ENCODE peak calls at places on chromosomes 3 and 15, in seven cellular contexts. One of them, this sample, is unnamed.

GRCh38 chr3:74089854-74090253 is 465.1 kb upstream of the PDZRN3 start:
- DNase-seq in fibroblast of the aortic adventitia: no peak
- DNase-seq in coronary artery: no peak
- DNase-seq in dorsolateral prefrontal cortex: no peak
- DNase-seq in sigmoid colon: no peak
- DNase-seq in spleen: no peak
- DNase-seq in ovary: no peak
- DNase-seq in this sample: no peak

GRCh38 chr3:128489860-128490649 is 2.9 kb downstream of the GATA2 start:
- DNase-seq in dorsolateral prefrontal cortex: peak; percentile 29
- DNase-seq in coronary artery: no peak
- DNase-seq in spleen: peak; percentile 81
- DNase-seq in sigmoid colon: peak; percentile 62
- DNase-seq in ovary: no peak
- DNase-seq in fibroblast of the aortic adventitia: peak; percentile 49
- DNase-seq in this sample: no peak

GRCh38 chr15:84624359-84624758 is 23.6 kb downstream of the ZSCAN2 start:
- DNase-seq in ovary: no peak
- DNase-seq in fibroblast of the aortic adventitia: no peak
- DNase-seq in spleen: no peak
- DNase-seq in coronary artery: no peak
- DNase-seq in dorsolateral prefrontal cortex: no peak
- DNase-seq in sigmoid colon: no peak
- DNase-seq in this sample: no peak

GRCh38 chr15:68252925-68253534 is 23.5 kb upstream of the CLN6 start:
- DNase-seq in ovary: peak; percentile 57
- DNase-seq in fibroblast of the aortic adventitia: peak; percentile 92
- DNase-seq in sigmoid colon: no peak
- DNase-seq in dorsolateral prefrontal cortex: no peak
- DNase-seq in coronary artery: no peak
- DNase-seq in spleen: no peak
- DNase-seq in this sample: no peak

GRCh38 chr3:146177072-146177936 is 16.3 kb upstream of the PLOD2 start:
- DNase-seq in ovary: no peak
- DNase-seq in dorsolateral prefrontal cortex: no peak
- DNase-seq in fibroblast of the aortic adventitia: no peak
- DNase-seq in coronary artery: no peak
- DNase-seq in sigmoid colon: peak; percentile 73
- DNase-seq in spleen: no peak
- DNase-seq in this sample: no peak

GRCh38 chr3:124032351-124032880 is 40.5 kb upstream of the ROPN1 start:
- DNase-seq in fibroblast of the aortic adventitia: peak; percentile 2
- DNase-seq in ovary: peak; percentile 45
- DNase-seq in sigmoid colon: peak; percentile 73
- DNase-seq in spleen: no peak
- DNase-seq in dorsolateral prefrontal cortex: no peak
- DNase-seq in coronary artery: peak; percentile 80
- DNase-seq in this sample: no peak

GRCh38 chr3:174132006-174132405 is 727.1 kb upstream of the NAALADL2 start:
- DNase-seq in dorsolateral prefrontal cortex: no peak
- DNase-seq in fibroblast of the aortic adventitia: peak; percentile 15
- DNase-seq in sigmoid colon: no peak
- DNase-seq in ovary: no peak
- DNase-seq in spleen: no peak
- DNase-seq in coronary artery: no peak
- DNase-seq in this sample: no peak

GRCh38 chr3:52533623-52534280 is at the start of gene NT5DC2:
- DNase-seq in ovary: peak; percentile 76
- DNase-seq in spleen: peak; percentile 86
- DNase-seq in fibroblast of the aortic adventitia: peak; percentile 44
- DNase-seq in dorsolateral prefrontal cortex: no peak
- DNase-seq in coronary artery: peak; percentile 82
- DNase-seq in sigmoid colon: peak; percentile 86
- DNase-seq in this sample: peak; percentile 90

GRCh38 chr15:99092554-99093172 is 12.2 kb upstream of the SYNM start:
- DNase-seq in spleen: no peak
- DNase-seq in coronary artery: no peak
- DNase-seq in dorsolateral prefrontal cortex: no peak
- DNase-seq in sigmoid colon: no peak
- DNase-seq in ovary: no peak
- DNase-seq in fibroblast of the aortic adventitia: no peak
- DNase-seq in this sample: no peak

GRCh38 chr15:47885921-47886320 is 168.6 kb downstream of the SEMA6D start:
- DNase-seq in sigmoid colon: no peak
- DNase-seq in fibroblast of the aortic adventitia: peak; percentile 12
- DNase-seq in dorsolateral prefrontal cortex: no peak
- DNase-seq in coronary artery: no peak
- DNase-seq in ovary: no peak
- DNase-seq in spleen: no peak
- DNase-seq in this sample: no peak

GRCh38 chr3:45994661-45995369 is 809 bp downstream of the FYCO1 start:
- DNase-seq in fibroblast of the aortic adventitia: no peak
- DNase-seq in ovary: no peak
- DNase-seq in dorsolateral prefrontal cortex: no peak
- DNase-seq in spleen: peak; percentile 76
- DNase-seq in sigmoid colon: peak; percentile 67
- DNase-seq in coronary artery: no peak
- DNase-seq in this sample: no peak

GRCh38 chr3:25040739-25041138 is 387.3 kb upstream of the RARB start:
- DNase-seq in coronary artery: no peak
- DNase-seq in dorsolateral prefrontal cortex: no peak
- DNase-seq in fibroblast of the aortic adventitia: no peak
- DNase-seq in sigmoid colon: no peak
- DNase-seq in spleen: no peak
- DNase-seq in ovary: no peak
- DNase-seq in this sample: no peak

GRCh38 chr3:169264711-169265110 is 398.8 kb downstream of the MECOM start:
- DNase-seq in fibroblast of the aortic adventitia: peak; percentile 62
- DNase-seq in coronary artery: no peak
- DNase-seq in dorsolateral prefrontal cortex: no peak
- DNase-seq in spleen: no peak
- DNase-seq in sigmoid colon: no peak
- DNase-seq in ovary: no peak
- DNase-seq in this sample: no peak

GRCh38 chr3:115999598-115999997 is 376.3 kb downstream of the GAP43 start:
- DNase-seq in sigmoid colon: no peak
- DNase-seq in fibroblast of the aortic adventitia: no peak
- DNase-seq in ovary: no peak
- DNase-seq in coronary artery: no peak
- DNase-seq in spleen: no peak
- DNase-seq in dorsolateral prefrontal cortex: no peak
- DNase-seq in this sample: no peak

GRCh38 chr15:38002883-38003477 is 68.5 kb downstream of the TMCO5A start:
- DNase-seq in coronary artery: peak; percentile 72
- DNase-seq in fibroblast of the aortic adventitia: peak; percentile 88
- DNase-seq in spleen: no peak
- DNase-seq in ovary: no peak
- DNase-seq in dorsolateral prefrontal cortex: peak; percentile 68
- DNase-seq in sigmoid colon: no peak
- DNase-seq in this sample: no peak

GRCh38 chr3:193915613-193916012 is 220.3 kb upstream of the HES1 start:
- DNase-seq in spleen: no peak
- DNase-seq in sigmoid colon: no peak
- DNase-seq in coronary artery: no peak
- DNase-seq in fibroblast of the aortic adventitia: no peak
- DNase-seq in ovary: no peak
- DNase-seq in dorsolateral prefrontal cortex: no peak
- DNase-seq in this sample: peak; percentile 17

GRCh38 chr3:177262396-177262795 is 65.1 kb upstream of the TBL1XR1 start:
- DNase-seq in dorsolateral prefrontal cortex: no peak
- DNase-seq in ovary: no peak
- DNase-seq in spleen: no peak
- DNase-seq in fibroblast of the aortic adventitia: no peak
- DNase-seq in sigmoid colon: no peak
- DNase-seq in coronary artery: no peak
- DNase-seq in this sample: peak; percentile 83

GRCh38 chr3:42544492-42545283 is 37.1 kb downstream of the SEC22C start:
- DNase-seq in dorsolateral prefrontal cortex: no peak
- DNase-seq in ovary: no peak
- DNase-seq in coronary artery: peak; percentile 90
- DNase-seq in spleen: no peak
- DNase-seq in fibroblast of the aortic adventitia: no peak
- DNase-seq in sigmoid colon: peak; percentile 59
- DNase-seq in this sample: no peak

GRCh38 chr3:147921044-147921443 is 511.9 kb downstream of the ZIC1 start:
- DNase-seq in coronary artery: no peak
- DNase-seq in ovary: no peak
- DNase-seq in dorsolateral prefrontal cortex: no peak
- DNase-seq in sigmoid colon: no peak
- DNase-seq in fibroblast of the aortic adventitia: peak; percentile 27
- DNase-seq in spleen: no peak
- DNase-seq in this sample: no peak

GRCh38 chr3:99240700-99241099 is 339.2 kb upstream of the DCBLD2 start:
- DNase-seq in spleen: no peak
- DNase-seq in fibroblast of the aortic adventitia: no peak
- DNase-seq in ovary: no peak
- DNase-seq in sigmoid colon: no peak
- DNase-seq in dorsolateral prefrontal cortex: no peak
- DNase-seq in coronary artery: no peak
- DNase-seq in this sample: no peak

GRCh38 chr3:38264779-38265178 is 833 bp upstream of the SLC22A13 start:
- DNase-seq in dorsolateral prefrontal cortex: no peak
- DNase-seq in spleen: no peak
- DNase-seq in ovary: no peak
- DNase-seq in coronary artery: no peak
- DNase-seq in fibroblast of the aortic adventitia: no peak
- DNase-seq in sigmoid colon: no peak
- DNase-seq in this sample: no peak

GRCh38 chr3:20194793-20195460 is 8.9 kb upstream of the SGO1 start:
- DNase-seq in spleen: no peak
- DNase-seq in fibroblast of the aortic adventitia: peak; percentile 16
- DNase-seq in coronary artery: no peak
- DNase-seq in dorsolateral prefrontal cortex: no peak
- DNase-seq in sigmoid colon: no peak
- DNase-seq in ovary: no peak
- DNase-seq in this sample: no peak

GRCh38 chr3:32937331-32937730 is 14.1 kb upstream of the CCR4 start:
- DNase-seq in ovary: no peak
- DNase-seq in coronary artery: no peak
- DNase-seq in spleen: no peak
- DNase-seq in sigmoid colon: no peak
- DNase-seq in dorsolateral prefrontal cortex: no peak
- DNase-seq in fibroblast of the aortic adventitia: no peak
- DNase-seq in this sample: no peak

GRCh38 chr3:153442386-153442785 is 280.4 kb downstream of the RAP2B start:
- DNase-seq in dorsolateral prefrontal cortex: no peak
- DNase-seq in ovary: no peak
- DNase-seq in fibroblast of the aortic adventitia: no peak
- DNase-seq in sigmoid colon: no peak
- DNase-seq in spleen: no peak
- DNase-seq in coronary artery: no peak
- DNase-seq in this sample: no peak

GRCh38 chr3:153442799-153443487 is 280.9 kb downstream of the RAP2B start:
- DNase-seq in coronary artery: no peak
- DNase-seq in fibroblast of the aortic adventitia: no peak
- DNase-seq in spleen: no peak
- DNase-seq in dorsolateral prefrontal cortex: no peak
- DNase-seq in ovary: no peak
- DNase-seq in sigmoid colon: no peak
- DNase-seq in this sample: no peak

GRCh38 chr3:153440311-153440710 is 278.3 kb downstream of the RAP2B start:
- DNase-seq in sigmoid colon: no peak
- DNase-seq in coronary artery: no peak
- DNase-seq in spleen: no peak
- DNase-seq in ovary: no peak
- DNase-seq in fibroblast of the aortic adventitia: no peak
- DNase-seq in dorsolateral prefrontal cortex: no peak
- DNase-seq in this sample: no peak

GRCh38 chr3:153445817-153446216 is 283.8 kb downstream of the RAP2B start:
- DNase-seq in coronary artery: no peak
- DNase-seq in ovary: no peak
- DNase-seq in dorsolateral prefrontal cortex: no peak
- DNase-seq in sigmoid colon: no peak
- DNase-seq in fibroblast of the aortic adventitia: no peak
- DNase-seq in spleen: no peak
- DNase-seq in this sample: no peak

GRCh38 chr3:153443961-153444360 is 281.9 kb downstream of the RAP2B start:
- DNase-seq in coronary artery: no peak
- DNase-seq in spleen: no peak
- DNase-seq in fibroblast of the aortic adventitia: peak; percentile 28
- DNase-seq in dorsolateral prefrontal cortex: no peak
- DNase-seq in sigmoid colon: no peak
- DNase-seq in ovary: no peak
- DNase-seq in this sample: no peak
- TF ChIP-seq CTCF in coronary artery: no peak
- TF ChIP-seq CTCF in spleen: no peak
- TF ChIP-seq CTCF in fibroblast of the aortic adventitia: peak; percentile 14
- TF ChIP-seq CTCF in dorsolateral prefrontal cortex: no peak
- TF ChIP-seq CTCF in sigmoid colon: no peak
- TF ChIP-seq CTCF in ovary: no peak
- TF ChIP-seq CTCF in this sample: no peak

DNA sequence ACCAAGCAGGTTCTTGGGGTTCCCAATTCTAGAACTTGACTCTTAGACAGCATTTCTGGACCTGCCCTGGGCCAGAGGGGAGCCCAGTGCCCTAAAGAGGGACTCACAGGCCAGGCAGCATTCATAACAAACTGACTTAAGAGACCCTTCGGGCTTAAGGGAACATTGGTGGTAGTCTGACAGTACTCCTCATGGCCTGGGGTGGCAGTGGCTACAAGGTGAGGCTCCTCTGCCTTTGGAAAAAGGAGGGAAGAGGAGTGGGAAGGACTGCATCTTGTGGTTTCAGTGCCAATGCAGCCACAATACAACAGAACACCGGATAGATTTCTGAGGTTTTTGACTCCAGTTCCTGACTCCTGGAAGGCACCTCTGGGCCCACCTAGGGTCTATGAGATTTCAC is 172.2 kb upstream of the STRIT1 start:
- DNase-seq in dorsolateral prefrontal cortex: no peak
- DNase-seq in coronary artery: no peak
- DNase-seq in fibroblast of the aortic adventitia: no peak
- DNase-seq in sigmoid colon: no peak
- DNase-seq in ovary: no peak
- DNase-seq in spleen: no peak
- DNase-seq in this sample: no peak
- TF ChIP-seq CTCF in dorsolateral prefrontal cortex: no peak
- TF ChIP-seq CTCF in coronary artery: no peak
- TF ChIP-seq CTCF in fibroblast of the aortic adventitia: no peak
- TF ChIP-seq CTCF in sigmoid colon: no peak
- TF ChIP-seq CTCF in ovary: no peak
- TF ChIP-seq CTCF in spleen: no peak
- TF ChIP-seq CTCF in this sample: no peak

GRCh38 chr3:119098620-119099222 is 47.2 kb upstream of the TEX55 start:
- DNase-seq in sigmoid colon: no peak
- DNase-seq in spleen: no peak
- DNase-seq in dorsolateral prefrontal cortex: no peak
- DNase-seq in fibroblast of the aortic adventitia: peak; percentile 58
- DNase-seq in coronary artery: no peak
- DNase-seq in ovary: no peak
- DNase-seq in this sample: no peak
- TF ChIP-seq CTCF in sigmoid colon: peak; percentile 63
- TF ChIP-seq CTCF in spleen: no peak
- TF ChIP-seq CTCF in dorsolateral prefrontal cortex: peak; percentile 76
- TF ChIP-seq CTCF in fibroblast of the aortic adventitia: peak; percentile 68
- TF ChIP-seq CTCF in coronary artery: peak; percentile 53
- TF ChIP-seq CTCF in ovary: peak; percentile 54
- TF ChIP-seq CTCF in this sample: peak; percentile 83

DNA sequence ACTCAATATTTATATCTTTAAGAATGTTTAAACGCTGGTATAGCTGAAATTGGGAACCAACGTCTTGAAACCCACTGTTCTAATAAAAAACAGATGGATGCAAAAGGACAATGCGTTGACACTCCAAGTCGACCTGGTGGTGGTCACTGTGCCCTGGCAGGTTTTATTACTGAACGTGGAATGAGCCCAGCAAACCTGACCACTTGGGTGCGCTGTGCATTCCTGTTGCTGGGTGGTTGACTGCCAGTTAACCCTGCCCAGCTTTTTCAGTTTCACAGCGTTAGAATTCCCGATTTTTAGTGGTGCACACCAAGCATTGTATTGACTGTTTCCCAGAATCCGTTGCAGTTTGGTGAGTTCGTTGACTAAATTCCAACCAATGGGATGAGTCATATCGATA is 384.4 kb downstream of the OCA2 start:
- DNase-seq in coronary artery: no peak
- DNase-seq in dorsolateral prefrontal cortex: no peak
- DNase-seq in sigmoid colon: no peak
- DNase-seq in spleen: no peak
- DNase-seq in fibroblast of the aortic adventitia: no peak
- DNase-seq in ovary: no peak
- DNase-seq in this sample: no peak
- TF ChIP-seq CTCF in coronary artery: no peak
- TF ChIP-seq CTCF in dorsolateral prefrontal cortex: no peak
- TF ChIP-seq CTCF in sigmoid colon: no peak
- TF ChIP-seq CTCF in spleen: no peak
- TF ChIP-seq CTCF in fibroblast of the aortic adventitia: no peak
- TF ChIP-seq CTCF in ovary: no peak
- TF ChIP-seq CTCF in this sample: no peak